ENCODE peak calls at places on chromosomes 7 and 10, in six cellular contexts. J is upper lobe of right lung, N is stomach, P is IMR-90, L is lower lobe of right lung, S is neural progenitor cell. Q is an unnamed sample.

GRCh38 chr7:55366461-55367138 is 1.5 kb downstream of the LANCL2 start:
- DNase-seq in J (no peak), N (no peak), P (no peak), L (no peak), S (peak; percentile 17), Q (no peak)

GRCh38 chr10:86269332-86269731 is 97.3 kb downstream of the GRID1 start:
- DNase-seq in J (no peak), N (peak; percentile 3), P (no peak), L (peak; percentile 4), S (no peak), Q (no peak)

GRCh38 chr10:63157845-63158624 is 24.9 kb downstream of the NRBF2 start:
- DNase-seq in J (no peak), N (no peak), P (peak; percentile 95), L (no peak), S (peak; percentile 92), Q (peak; percentile 55)

GRCh38 chr7:131336956-131337355 is 9.3 kb downstream of the MKLN1 start:
- DNase-seq in J (no peak), N (no peak), P (peak; percentile 31), L (no peak), S (no peak), Q (no peak)

GRCh38 chr10:15433850-15434537 is 62.9 kb upstream of the FAM171A1 start:
- DNase-seq in J (no peak), N (no peak), P (peak; percentile 46), L (no peak), S (peak; percentile 68), Q (no peak)

GRCh38 chr10:7587168-7587864 is 79.5 kb downstream of the ITIH5 start:
- DNase-seq in J (no peak), N (no peak), P (no peak), L (no peak), S (no peak), Q (no peak)

GRCh38 chr10:119078422-119079179 is 2.0 kb downstream of the EIF3A start:
- DNase-seq in J (no peak), N (no peak), P (no peak), L (no peak), S (no peak), Q (no peak)

GRCh38 chr10:45428611-45429510 is 54.8 kb downstream of the ALOX5 start:
- DNase-seq in J (peak; percentile 48), N (no peak), P (no peak), L (no peak), S (no peak), Q (no peak)

GRCh38 chr7:103134866-103135554 is 13.9 kb downstream of the NAPEPLD start:
- DNase-seq in J (no peak), N (no peak), P (no peak), L (no peak), S (no peak), Q (no peak)

GRCh38 chr10:16964571-16965241 is 147.5 kb upstream of the RSU1 start:
- DNase-seq in J (no peak), N (no peak), P (no peak), L (no peak), S (no peak), Q (no peak)

GRCh38 chr10:30456262-30456661 is 22.3 kb downstream of the MAP3K8 start:
- DNase-seq in J (no peak), N (no peak), P (no peak), L (no peak), S (no peak), Q (peak; percentile 48)

GRCh38 chr10:122639801-122640200 is 59.8 kb downstream of the C10orf120 start:
- DNase-seq in J (peak; percentile 22), N (no peak), P (no peak), L (no peak), S (no peak), Q (no peak)

GRCh38 chr7:149220534-149220933 is 18.9 kb upstream of the ZNF212 start:
- DNase-seq in J (no peak), N (no peak), P (peak; percentile 75), L (no peak), S (no peak), Q (no peak)

GRCh38 chr10:121130382-121130781 is 279.2 kb downstream of the WDR11 start:
- DNase-seq in J (no peak), N (no peak), P (no peak), L (no peak), S (no peak), Q (no peak)

GRCh38 chr10:100745882-100746412 is 565 bp downstream of the PAX2 start:
- DNase-seq in J (no peak), N (no peak), P (no peak), L (no peak), S (peak; percentile 79), Q (no peak)

GRCh38 chr10:131205556-131205955 is 106.0 kb downstream of the TCERG1L start:
- DNase-seq in J (peak; percentile 39), N (peak; percentile 17), P (no peak), L (no peak), S (no peak), Q (no peak)

GRCh38 chr7:149172534-149172920 is 22.8 kb upstream of the ZNF282 start:
- DNase-seq in J (no peak), N (no peak), P (no peak), L (no peak), S (no peak), Q (no peak)

GRCh38 chr10:7756360-7756992 is 31.3 kb downstream of the KIN start:
- DNase-seq in J (no peak), N (peak; percentile 34), P (peak; percentile 8), L (no peak), S (peak; percentile 39), Q (no peak)

GRCh38 chr10:46050956-46051355 is 4.9 kb upstream of the MSMB start:
- DNase-seq in J (no peak), N (no peak), P (no peak), L (no peak), S (no peak), Q (no peak)

GRCh38 chr7:157522954-157523353 is 186.2 kb downstream of the DNAJB6 start:
- DNase-seq in J (peak; percentile 47), N (peak; percentile 13), P (no peak), L (no peak), S (no peak), Q (no peak)

GRCh38 chr7:92075455-92076158 is 58.7 kb downstream of the CYP51A1 start:
- DNase-seq in J (no peak), N (no peak), P (no peak), L (no peak), S (no peak), Q (no peak)

GRCh38 chr7:143176128-143176527 is 7.1 kb upstream of the TAS2R39 start:
- DNase-seq in J (no peak), N (no peak), P (no peak), L (no peak), S (no peak), Q (no peak)

GRCh38 chr10:94546058-94546595 is 539 bp downstream of the HELLS start:
- DNase-seq in J (no peak), N (no peak), P (peak; percentile 16), L (no peak), S (peak; percentile 16), Q (no peak)

GRCh38 chr7:72446566-72447462 is 34.7 kb upstream of the CALN1 start:
- DNase-seq in J (no peak), N (no peak), P (no peak), L (no peak), S (peak; percentile 34), Q (no peak)
- H3K4me3 ChIP-seq in J (no peak overlapping the region), N (no peak overlapping the region), P (no peak overlapping the region), L (no peak overlapping the region), S (no peak overlapping the region), Q (no peak overlapping the region)

DNA sequence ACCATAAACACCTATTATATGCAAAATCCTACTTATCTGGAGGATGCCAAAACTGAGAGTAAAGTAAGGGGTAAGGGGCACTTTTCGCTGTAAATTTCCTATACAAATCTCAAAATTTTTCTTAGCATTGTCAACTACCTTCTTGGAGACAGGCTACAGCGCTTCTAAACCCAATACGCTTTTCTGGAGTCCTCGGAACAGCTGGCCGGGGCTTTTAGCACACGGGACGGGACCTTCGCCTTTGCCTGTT is 10.4 kb downstream of the TWIST1 start:
- DNase-seq in J (no peak), N (no peak), P (no peak), L (no peak), S (peak; percentile 51), Q (no peak)
- H3K27me3 ChIP-seq in J (peaks cover 98% of the 10 kb centered on the region), N (peaks cover 64% of the 10 kb centered on the region), P (no peaks in the 10 kb centered on the region), L (peaks cover 94% of the 10 kb centered on the region), S (peaks cover 100% of the 10 kb centered on the region), Q (peaks cover 3% of the 10 kb centered on the region)

GRCh38 chr7:57342954-57343353 is 107.0 kb upstream of the ZNF716 start:
- DNase-seq in J (no peak), N (no peak), P (no peak), L (no peak), S (no peak), Q (no peak)
- TF ChIP-seq CTCF in J (no peak), N (no peak), P (no peak), L (no peak), S (no peak), Q (no peak)

DNA sequence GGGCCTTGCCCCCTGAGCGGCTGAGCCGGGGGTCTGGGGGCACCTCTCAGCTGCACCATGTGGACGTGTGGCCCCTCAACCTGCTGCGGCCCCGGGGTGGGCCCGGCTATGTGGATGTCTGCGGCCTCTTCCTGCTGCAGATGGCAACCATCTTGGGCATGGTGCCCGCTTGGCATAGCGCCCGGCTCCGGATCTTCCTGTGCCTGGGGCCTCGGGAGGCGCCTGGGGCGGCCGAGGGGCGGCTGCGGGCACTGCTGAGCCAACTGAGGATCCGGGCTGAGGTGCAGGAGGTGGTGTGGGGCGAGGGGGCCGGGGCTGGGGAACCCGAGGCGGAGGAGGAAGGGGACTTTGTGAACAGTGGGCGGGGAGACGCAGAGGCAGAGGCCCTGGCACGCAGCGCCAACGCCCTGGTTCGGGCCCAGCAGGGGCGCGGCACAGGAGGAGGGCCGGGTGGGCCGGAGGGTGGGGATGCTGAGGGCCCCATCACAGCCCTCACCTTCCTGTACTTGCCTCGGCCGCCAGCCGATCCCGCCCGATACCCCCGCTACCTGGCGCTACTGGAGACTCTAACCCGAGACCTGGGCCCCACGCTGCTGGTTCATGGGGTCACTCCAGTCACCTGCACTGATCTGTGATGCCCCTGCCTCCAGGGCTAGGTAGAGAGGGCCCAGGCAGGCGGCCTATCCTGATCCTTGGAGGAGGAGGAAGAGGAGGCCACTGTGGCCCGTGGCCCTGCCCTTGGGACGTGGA is 1.0 kb upstream of the TRIP6 start:
- DNase-seq in J (peak; percentile 93), N (peak; percentile 91), P (no peak), L (peak; percentile 89), S (no peak), Q (no peak)
- H3K4me3 ChIP-seq in J (peak overlapping the region; percentile 88), N (peak overlapping the region; percentile 59), P (no peak overlapping the region), L (peak overlapping the region; percentile 86), S (no peak overlapping the region), Q (no peak overlapping the region)

Q was measured in GM06990.